ENCODE peak calls at places on chromosomes 4 and X, in four cellular contexts. F is GM04504, C is fibroblast of the conjunctiva, R is neural crest cell. E is an unnamed sample.

GRCh38 chr4:15898902-15899301 is 39.6 kb downstream of the FGFBP1 start:
- DNase-seq in C (no peak), R (no peak), F (no peak), E (no peak)

GRCh38 chr4:75633846-75634245 is 3.5 kb upstream of the CDKL2 start:
- DNase-seq in R (no peak), C (no peak), F (peak; percentile 26), E (no peak)

GRCh38 chr4:167613381-167613780 is 379.1 kb upstream of the SPOCK3 start:
- DNase-seq in R (no peak), C (no peak), F (no peak), E (no peak)

GRCh38 chr4:32985256-32985655 is 2265.1 kb downstream of the PCDH7 start:
- DNase-seq in C (peak; percentile 16), F (peak; percentile 3), R (no peak), E (no peak)

GRCh38 chrX:7088968-7089615 is 58.4 kb upstream of the STS start:
- DNase-seq in R (no peak), C (no peak), F (no peak), E (no peak)

GRCh38 chr4:138614462-138615142 is 372.5 kb upstream of the SLC7A11 start:
- DNase-seq in R (no peak), C (no peak), F (no peak), E (no peak)

GRCh38 chrX:49919617-49920016 is 2.8 kb upstream of the CLCN5 start:
- DNase-seq in C (no peak), R (peak; percentile 40), F (no peak), E (no peak)

GRCh38 chrX:69664693-69665092 is 48.8 kb downstream of the EDA start:
- DNase-seq in F (no peak), R (no peak), C (no peak), E (no peak)

GRCh38 chrX:10589098-10589497 is 31.3 kb downstream of the MID1 start:
- DNase-seq in C (no peak), F (no peak), R (no peak), E (no peak)

GRCh38 chr4:127995776-127996175 is 30.6 kb downstream of the ABHD18 start:
- DNase-seq in R (no peak), F (peak; percentile 32), C (no peak), E (no peak)

GRCh38 chr4:99816611-99817309 is at the start of gene DAPP1:
- DNase-seq in R (no peak), C (no peak), F (no peak), E (no peak)

GRCh38 chrX:45801554-45801953 is 600.9 kb upstream of the DIPK2B start:
- DNase-seq in C (no peak), F (no peak), R (no peak), E (peak; percentile 9)

GRCh38 chr4:140641789-140642439 is 73.2 kb upstream of the UCP1 start:
- DNase-seq in C (no peak), R (no peak), F (no peak), E (no peak)

GRCh38 chr4:42390622-42391355 is 6.5 kb upstream of the SHISA3 start:
- DNase-seq in F (no peak), C (no peak), R (no peak), E (no peak)

GRCh38 chr4:65502151-65502691 is 168.1 kb downstream of the EPHA5 start:
- DNase-seq in F (peak; percentile 40), R (no peak), C (peak; percentile 10), E (no peak)

GRCh38 chrX:32448320-32448719 is 763.0 kb downstream of the DMD start:
- DNase-seq in C (no peak), F (no peak), R (no peak), E (no peak)

GRCh38 chr4:154329939-154330338 is 161.7 kb downstream of the DCHS2 start:
- DNase-seq in F (peak; percentile 43), R (no peak), C (peak; percentile 49), E (no peak)

GRCh38 chr4:11471613-11472012 is 42.9 kb upstream of the HS3ST1 start:
- DNase-seq in F (no peak), C (no peak), R (no peak), E (no peak)

GRCh38 chr4:105236917-105237311 is 90.2 kb downstream of the TET2 start:
- DNase-seq in C (no peak), R (no peak), F (no peak), E (no peak)

GRCh38 chr4:40990202-40990898 is 224.0 kb downstream of the APBB2 start:
- DNase-seq in R (no peak), F (peak; percentile 94), C (peak; percentile 92), E (no peak)

GRCh38 chr4:14445882-14446281 is 556.4 kb upstream of the CPEB2 start:
- DNase-seq in F (no peak), C (no peak), R (no peak), E (no peak)

GRCh38 chr4:55545681-55546632 is 752 bp downstream of the CLOCK start:
- DNase-seq in C (peak; percentile 45), R (peak; percentile 54), F (peak; percentile 32), E (peak; percentile 54)

GRCh38 chr4:14877246-14878220 is 124.7 kb upstream of the CPEB2 start:
- DNase-seq in R (no peak), F (no peak), C (no peak), E (no peak)

GRCh38 chr4:182062936-182063335 is 180.3 kb upstream of the TENM3 start:
- DNase-seq in C (peak; percentile 35), R (no peak), F (peak; percentile 35), E (no peak)

GRCh38 chr4:184251680-184252000 is 34.0 kb upstream of the ENPP6 start:
- DNase-seq in F (no peak), C (no peak), R (no peak), E (no peak)

GRCh38 chr4:101707596-101707995 is 82.9 kb upstream of the BANK1 start:
- DNase-seq in R (no peak), C (no peak), F (no peak), E (no peak)

GRCh38 chrX:131955099-131955777 is 67.9 kb upstream of the STK26 start:
- DNase-seq in R (no peak), C (no peak), F (no peak), E (no peak)

GRCh38 chr4:170248576-170248975 is 158.8 kb upstream of the AADAT start:
- DNase-seq in R (no peak), F (no peak), C (no peak), E (no peak)

GRCh38 chr4:98758182-98758581 is 99.8 kb upstream of the TSPAN5 start:
- DNase-seq in R (no peak), F (no peak), C (no peak), E (no peak)

GRCh38 chrX:17788956-17789562 is 51.8 kb downstream of the SCML1 start:
- DNase-seq in R (no peak), C (no peak), F (no peak), E (no peak)

GRCh38 chr4:2320152-2320551 is 58.2 kb upstream of the MXD4 start:
- DNase-seq in C (no peak), R (no peak), F (no peak), E (no peak)

GRCh38 chr4:147874109-147874508 is 142.2 kb downstream of the ARHGAP10 start:
- DNase-seq in C (no peak), F (no peak), R (no peak), E (no peak)

GRCh38 chr4:38821739-38822138 is 17.1 kb upstream of the TLR1 start:
- DNase-seq in R (no peak), C (no peak), F (no peak), E (no peak)

GRCh38 chrX:15761564-15762191 is 23.6 kb downstream of the CA5B start:
- DNase-seq in R (peak; percentile 29), F (peak; percentile 17), C (no peak), E (no peak)

GRCh38 chr4:138650917-138651564 is 364.5 kb upstream of the NOCT start:
- DNase-seq in R (no peak), C (peak; percentile 1), F (peak; percentile 98), E (no peak)

E was measured in NCI-H2029 treated with DMSO at 0.1 percent for 48 hours.